ENCODE peak calls at places on chromosomes 7 and 10, in eight cellular contexts. I is H9, W is CD14-positive monocyte, E is RWPE1, A is IMR-90, M is ovary, G is esophagus muscularis mucosa, J is neural crest cell. Y is an unnamed sample.

GRCh38 chr10:121007264-121007663 is 156.1 kb downstream of the WDR11 start:
- DNase-seq in W (no peak), A (no peak), J (no peak), E (no peak), G (no peak), I (peak; percentile 20), M (no peak), Y (no peak)

GRCh38 chr7:101533103-101533465 is 96.0 kb downstream of the MYL10 start:
- DNase-seq in A (no peak), I (no peak), M (no peak), G (no peak), W (no peak), J (no peak), E (no peak), Y (no peak)

GRCh38 chr10:35453855-35454532 is 117.7 kb downstream of the CCNY start:
- DNase-seq in I (no peak), M (no peak), J (no peak), W (no peak), E (peak; percentile 70), A (peak; percentile 74), G (no peak), Y (no peak)

GRCh38 chr7:137870078-137870477 is 23.3 kb upstream of the DGKI start:
- DNase-seq in G (no peak), M (no peak), W (no peak), A (no peak), J (no peak), I (no peak), E (no peak), Y (no peak)

GRCh38 chr10:70518695-70519094 is 40.1 kb downstream of the PALD1 start:
- DNase-seq in M (no peak), J (no peak), E (peak; percentile 59), I (no peak), W (no peak), A (peak; percentile 70), G (no peak), Y (no peak)

GRCh38 chr7:66152538-66153191 is 38.0 kb downstream of the CRCP start:
- DNase-seq in A (peak; percentile 34), M (no peak), E (no peak), W (no peak), I (peak; percentile 74), J (no peak), G (no peak), Y (no peak)

GRCh38 chr10:73262105-73262730 is 9.8 kb upstream of the MRPS16 start:
- DNase-seq in G (no peak), J (no peak), M (no peak), E (peak; percentile 89), A (peak; percentile 74), I (no peak), W (no peak), Y (no peak)

GRCh38 chr10:12819071-12819470 is 182.4 kb downstream of the CCDC3 start:
- DNase-seq in M (no peak), J (no peak), E (no peak), W (no peak), A (no peak), G (no peak), I (no peak), Y (no peak)

GRCh38 chr7:156906281-156906680 is 13.3 kb upstream of the LMBR1 start:
- DNase-seq in A (no peak), I (no peak), J (no peak), M (no peak), W (no peak), E (no peak), G (no peak), Y (no peak)

GRCh38 chr7:156903232-156903909 is 10.4 kb upstream of the LMBR1 start:
- DNase-seq in M (no peak), A (peak; percentile 19), I (no peak), J (no peak), W (no peak), E (peak; percentile 63), G (no peak), Y (no peak)

GRCh38 chr7:156907656-156908055 is 14.7 kb upstream of the LMBR1 start:
- DNase-seq in E (no peak), J (no peak), A (no peak), W (no peak), G (no peak), I (no peak), M (no peak), Y (no peak)
- TF ChIP-seq CTCF in E (no peak), J (no peak), A (no peak), W (no peak), G (no peak), I (no peak), M (no peak), Y (no peak)

GRCh38 chr10:17649052-17649451 is 5.1 kb downstream of the STAM start:
- DNase-seq in G (no peak), E (no peak), I (no peak), J (no peak), M (no peak), W (no peak), A (no peak), Y (no peak)
- TF ChIP-seq CTCF in G (no peak), E (no peak), I (no peak), J (no peak), M (no peak), W (no peak), A (no peak), Y (no peak)

GRCh38 chr10:96334888-96335526 is 23.8 kb downstream of the OPALIN start:
- DNase-seq in J (peak; percentile 33), I (peak; percentile 49), A (peak; percentile 41), M (no peak), G (no peak), W (no peak), E (peak; percentile 79), Y (peak; percentile 46)
- TF ChIP-seq CTCF in J (peak; percentile 80), I (peak; percentile 90), A (peak; percentile 73), M (no peak), G (peak; percentile 57), W (peak; percentile 66), E (peak; percentile 78), Y (peak; percentile 78)

DNA sequence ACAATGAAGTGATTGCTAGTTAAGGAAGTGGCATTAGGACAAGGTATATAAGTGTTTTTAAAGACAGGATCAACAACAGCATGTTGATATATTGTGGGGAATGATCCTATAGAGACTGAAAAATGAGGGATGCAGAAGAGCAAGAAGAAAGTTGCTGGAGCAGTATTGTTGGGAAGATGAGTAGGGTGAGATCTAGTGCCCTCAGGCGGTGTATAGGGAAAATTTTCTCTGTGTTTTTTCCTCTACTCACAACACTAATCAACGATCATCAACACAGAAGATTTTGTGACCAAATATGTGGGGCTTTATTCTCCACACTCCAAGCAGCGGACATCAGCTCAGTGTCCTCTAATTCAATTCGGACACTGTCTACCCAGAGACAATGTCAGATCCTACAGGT is 9.6 kb upstream of the PTTG1IP2 start:
- DNase-seq in J (no peak), G (no peak), A (peak; percentile 8), E (no peak), I (no peak), M (no peak), W (no peak), Y (no peak)
- TF ChIP-seq CTCF in J (no peak), G (no peak), A (no peak), E (no peak), I (peak; percentile 58), M (no peak), W (no peak), Y (no peak)

DNA sequence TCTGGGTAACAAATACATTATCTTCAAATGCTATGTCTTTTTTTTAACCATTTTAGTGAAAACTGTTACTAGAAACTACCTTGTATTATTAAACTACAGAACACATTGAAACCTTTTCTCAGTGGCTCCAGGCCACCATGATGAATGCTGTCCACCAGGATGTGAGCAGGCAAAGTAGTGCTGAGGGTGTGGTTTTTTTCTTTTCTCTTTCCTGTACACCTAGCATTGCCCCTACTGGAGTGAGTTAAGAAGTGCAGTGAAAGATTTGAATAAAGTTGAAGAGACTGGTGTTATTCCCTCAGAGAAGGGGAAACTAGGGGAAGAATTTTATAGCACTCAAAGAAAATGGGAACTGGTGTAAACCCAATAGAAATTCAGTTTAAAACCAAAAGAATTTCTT is 120.0 kb upstream of the SAMD8 start:
- DNase-seq in W (no peak), A (no peak), G (no peak), I (no peak), M (no peak), J (no peak), E (peak; percentile 82), Y (no peak)
- TF ChIP-seq CTCF in W (no peak), A (peak; percentile 24), G (no peak), I (peak; percentile 59), M (no peak), J (peak; percentile 65), E (peak; percentile 46), Y (peak; percentile 45)

DNA sequence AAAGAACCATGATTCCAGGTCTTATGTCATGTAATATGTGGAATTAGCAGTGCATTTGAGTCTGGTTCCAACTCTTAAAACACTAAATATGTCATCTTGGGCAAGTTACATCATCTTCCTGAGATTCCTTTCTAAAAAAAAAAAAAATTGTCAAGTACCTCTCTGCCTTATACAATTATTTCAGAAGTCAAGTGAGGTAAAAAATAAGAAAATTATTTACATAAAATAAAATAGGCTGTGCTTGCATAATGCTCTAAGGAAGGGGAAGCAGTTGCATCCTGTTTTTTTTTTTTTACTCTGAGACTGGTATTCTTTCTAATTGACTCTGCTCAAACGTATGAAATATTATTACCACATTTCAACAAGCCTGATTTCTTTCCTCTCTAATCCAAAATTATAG is 55.1 kb upstream of the SEMA3A start:
- DNase-seq in I (no peak), E (no peak), M (no peak), A (no peak), G (no peak), J (no peak), W (no peak), Y (no peak)
- TF ChIP-seq CTCF in I (no peak), E (no peak), M (no peak), A (no peak), G (no peak), J (no peak), W (no peak), Y (no peak)